ENCODE peak calls at places on chromosomes 11 and 22, in six cellular contexts. B is Panc1, A is GM12878, F is upper lobe of right lung, X is MM.1S, K is astrocyte. O is an unnamed sample.

GRCh38 chr11:72673943-72674828 is at the start of gene PDE2A:
- DNase-seq in B (no peak), A (no peak), F (no peak), X (no peak), K (no peak), O (no peak)

GRCh38 chr11:73321342-73322110 is 13.4 kb downstream of the ARHGEF17 start:
- DNase-seq in B (no peak), A (no peak), F (peak), X (no peak), K (peak), O (peak)

GRCh38 chr22:24429411-24430365 is 2.3 kb downstream of the ADORA2A start:
- DNase-seq in B (no peak), A (no peak), F (peak), X (peak), K (peak), O (no peak)

GRCh38 chr11:61961570-61962212 is 5.7 kb downstream of the FTH1 start:
- DNase-seq in B (no peak), A (no peak), F (peak), X (no peak), K (no peak), O (peak)

GRCh38 chr11:125084057-125084416 is 20.9 kb downstream of the SLC37A2 start:
- DNase-seq in B (no peak), A (no peak), F (peak), X (no peak), K (no peak), O (no peak)

GRCh38 chr22:49968831-49969661 is 8.5 kb downstream of the PIM3 start:
- DNase-seq in B (no peak), A (no peak), F (peak), X (peak), K (no peak), O (no peak)

GRCh38 chr22:20237480-20238440 is 30.4 kb downstream of the RTN4R start:
- DNase-seq in B (no peak), A (no peak), F (no peak), X (no peak), K (no peak), O (no peak)

GRCh38 chr11:58395581-58395980 is 11.1 kb downstream of the OR5B3 start:
- DNase-seq in B (no peak), A (no peak), F (no peak), X (no peak), K (no peak), O (peak)

DNA sequence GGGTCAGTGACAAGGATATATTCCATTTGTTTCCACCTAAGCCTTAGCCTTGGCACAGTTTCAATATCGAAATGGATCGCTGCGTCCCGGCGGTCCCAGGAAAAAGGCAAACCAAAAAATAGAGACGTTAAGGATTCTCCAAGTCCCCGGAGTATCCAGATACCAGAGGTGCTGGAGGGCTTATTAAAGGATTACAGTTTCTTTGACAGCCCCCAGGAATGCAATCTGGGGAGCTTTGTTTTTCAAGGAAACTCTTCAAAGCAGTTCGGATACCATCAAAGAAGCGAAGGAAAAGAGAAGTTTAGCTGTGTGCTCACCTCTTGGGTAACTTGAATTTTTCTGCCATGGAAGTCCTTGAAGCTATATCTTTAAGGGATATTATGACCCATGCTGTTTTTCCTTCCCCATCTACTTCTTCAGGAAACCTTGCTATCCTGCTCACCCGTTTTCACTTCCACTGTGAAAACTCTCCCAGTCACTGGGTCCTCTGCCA is 600 bp upstream of the GPR83 start:
- DNase-seq in B (no peak), A (no peak), F (no peak), X (no peak), K (no peak), O (no peak)
- H3K4me3 ChIP-seq in B (peak), A (no peak), F (no peak), X (no peak), K (peak), O (peak)

GRCh38 chr11:47941907-47942558 is 38.3 kb upstream of the PTPRJ start:
- DNase-seq in B (no peak), A (no peak), F (no peak), X (peak), K (no peak), O (no peak)

GRCh38 chr11:47946682-47947575 is 33.4 kb upstream of the PTPRJ start:
- DNase-seq in B (peak), A (no peak), F (peak), X (no peak), K (peak), O (peak)

GRCh38 chr11:47944555-47945128 is 35.7 kb upstream of the PTPRJ start:
- DNase-seq in B (no peak), A (no peak), F (no peak), X (no peak), K (peak), O (no peak)

GRCh38 chr11:47948137-47948536 is 32.2 kb upstream of the PTPRJ start:
- DNase-seq in B (no peak), A (no peak), F (no peak), X (no peak), K (no peak), O (no peak)

DNA sequence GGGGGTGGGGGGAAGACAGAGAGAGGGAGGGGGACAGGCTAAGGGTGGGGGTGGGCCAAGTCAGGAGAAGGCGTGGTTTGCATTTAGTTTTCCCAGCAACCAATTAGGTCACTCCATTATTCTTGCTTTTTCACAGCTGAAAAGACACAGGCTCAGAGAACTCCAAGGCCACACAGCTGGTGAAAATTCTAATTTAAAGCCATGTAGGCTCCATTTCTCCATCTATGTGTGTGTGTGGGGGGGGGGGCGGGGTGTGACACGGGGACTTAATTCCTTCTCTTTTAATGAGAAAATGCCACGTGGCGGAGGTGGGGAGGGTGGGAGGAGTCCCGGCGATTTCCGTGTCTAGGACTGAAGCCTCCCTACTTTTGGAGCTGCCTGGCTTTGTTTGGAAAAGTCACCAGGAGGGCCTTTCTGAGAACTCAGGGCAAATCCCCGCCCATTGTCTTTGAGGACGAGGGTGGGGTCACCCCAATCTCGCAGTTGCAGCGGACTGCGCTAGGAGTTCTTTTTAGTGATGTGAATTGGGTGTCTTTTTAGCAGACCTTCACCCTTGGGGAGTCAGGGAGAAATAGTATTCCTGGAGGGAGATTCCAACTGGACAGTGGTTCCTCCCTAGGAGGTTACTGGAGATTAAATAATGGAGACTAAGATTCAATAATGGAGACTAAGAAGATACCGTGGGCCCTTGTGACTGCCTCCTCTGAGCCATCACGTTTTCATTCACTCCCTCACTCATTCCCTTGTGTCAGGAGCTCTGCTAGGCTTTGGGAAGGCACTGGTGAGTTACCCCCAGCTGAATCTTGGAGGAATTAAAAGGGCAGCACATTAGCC is 36.4 kb upstream of the PTPRJ start:
- DNase-seq in B (no peak), A (no peak), F (peak), X (no peak), K (no peak), O (no peak)
- H3K4me3 ChIP-seq in B (no peak), A (no peak), F (no peak), X (no peak), K (no peak), O (no peak)

GRCh38 chr11:65291613-65292012 is 23.1 kb upstream of the CDC42EP2 start:
- DNase-seq in B (no peak), A (no peak), F (no peak), X (no peak), K (peak), O (peak)
- H3K4me3 ChIP-seq in B (no peak), A (no peak), F (peak), X (no peak), K (no peak), O (no peak)

DNA sequence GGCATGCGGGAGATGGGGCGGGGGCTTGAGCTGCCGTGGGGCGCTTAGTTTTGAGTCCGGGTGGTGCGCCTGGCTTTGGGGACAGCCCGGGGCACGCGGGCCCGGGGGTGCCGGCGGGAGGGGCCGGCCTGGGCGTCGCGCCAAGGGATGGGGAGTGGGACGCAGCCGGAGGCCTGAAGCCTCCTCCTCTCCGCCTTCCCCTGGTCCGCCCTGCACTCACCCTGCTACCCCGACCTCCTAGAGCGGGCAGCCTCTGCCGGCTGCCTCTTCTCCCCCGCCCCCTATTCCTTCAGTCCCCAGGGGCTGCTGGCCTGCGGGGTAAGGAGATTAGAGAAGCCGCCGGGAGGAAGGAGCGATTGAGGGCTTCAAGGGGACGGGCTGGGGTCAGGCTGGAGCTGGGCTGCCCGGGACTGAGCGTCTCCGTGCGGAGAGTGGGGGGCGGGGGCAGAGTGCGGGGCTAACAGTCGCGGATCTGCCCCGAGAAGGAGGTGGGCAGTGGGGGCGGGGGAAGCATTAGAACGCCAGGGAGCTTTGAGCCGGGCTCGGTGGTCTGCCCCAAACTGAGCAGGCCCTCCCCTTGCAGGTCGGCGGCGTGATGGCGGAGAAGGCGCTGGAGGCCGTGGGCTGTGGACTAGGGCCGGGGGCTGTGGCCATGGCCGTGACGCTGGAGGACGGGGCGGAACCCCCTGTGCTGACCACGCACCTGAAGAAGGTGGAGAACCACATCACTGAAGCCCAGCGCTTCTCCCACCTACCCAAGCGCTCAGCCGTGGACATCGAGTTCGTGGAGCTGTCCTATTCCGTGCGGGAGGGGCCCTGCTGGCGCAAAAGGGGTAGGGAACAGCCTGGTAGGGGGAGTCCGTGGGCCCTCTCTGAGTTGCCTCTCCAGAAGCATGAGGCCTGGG is 771 bp downstream of the ABCG4 start:
- DNase-seq in B (no peak), A (no peak), F (peak), X (no peak), K (no peak), O (no peak)
- H3K4me3 ChIP-seq in B (peak), A (peak), F (peak), X (peak), K (peak), O (peak)

DNA sequence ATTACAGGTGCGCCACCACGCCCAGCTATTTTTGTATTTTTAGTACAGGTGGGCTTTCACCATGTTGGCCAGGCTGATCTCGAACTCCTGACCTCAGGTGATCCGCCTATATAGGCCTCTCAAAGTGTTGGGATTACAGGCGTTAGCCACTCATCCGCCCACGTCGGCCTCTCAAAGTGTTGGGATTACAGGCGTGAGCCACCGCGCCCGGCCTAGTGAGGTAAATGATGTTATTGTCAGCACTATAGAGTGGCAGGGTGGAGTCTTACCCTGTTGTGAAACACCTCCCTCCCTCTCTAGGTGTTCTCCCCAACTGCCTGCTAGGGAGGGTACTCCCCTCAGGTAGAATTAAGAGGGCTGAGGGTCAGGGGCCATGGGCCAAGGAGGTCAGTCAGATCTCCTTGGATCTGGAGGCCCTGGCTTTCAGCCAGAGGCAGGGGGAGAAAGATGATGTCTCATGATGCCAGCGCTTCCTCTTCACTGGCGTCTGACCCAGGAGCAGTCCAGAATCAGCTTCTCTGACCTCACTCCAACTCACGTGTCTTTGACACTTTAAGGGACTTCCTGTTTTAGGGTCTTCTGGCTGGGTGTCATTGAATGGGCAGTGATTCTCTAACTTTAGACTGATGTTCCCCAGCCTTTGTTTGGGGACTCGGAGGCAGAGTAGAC is 2.0 kb downstream of the GGA1 start:
- DNase-seq in B (no peak), A (no peak), F (peak), X (no peak), K (no peak), O (no peak)
- H3K4me3 ChIP-seq in B (no peak), A (peak), F (no peak), X (no peak), K (no peak), O (no peak)